ENCODE peak calls at places on chromosomes 3 and 15, in four cellular contexts. C, L, E and A are unnamed samples.

GRCh38 chr3:7346364-7346763 is 485.4 kb downstream of the GRM7 start:
- DNase-seq in C (no peak), L (no peak), E (no peak), A (no peak)

GRCh38 chr15:64749167-64749566 is 26.2 kb downstream of the RBPMS2 start:
- DNase-seq in C (no peak), L (peak; percentile 78), E (no peak), A (peak; percentile 57)

GRCh38 chr3:39025222-39025970 is 26.3 kb downstream of the SCN11A start:
- DNase-seq in C (no peak), L (no peak), E (no peak), A (peak; percentile 31)

GRCh38 chr3:188568750-188569149 is 414.8 kb downstream of the LPP start:
- DNase-seq in C (no peak), L (peak; percentile 35), E (no peak), A (peak; percentile 64)

GRCh38 chr15:39188930-39189329 is 391.9 kb upstream of the THBS1 start:
- DNase-seq in C (no peak), L (peak; percentile 98), E (no peak), A (peak; percentile 78)

GRCh38 chr15:68376447-68377060 is 55.4 kb downstream of the ITGA11 start:
- DNase-seq in C (no peak), L (no peak), E (no peak), A (no peak)

GRCh38 chr3:171967137-171967783 is 72.1 kb upstream of the FNDC3B start:
- DNase-seq in C (no peak), L (peak; percentile 95), E (no peak), A (peak; percentile 72)

GRCh38 chr3:71226565-71227281 is 356.8 kb downstream of the FOXP1 start:
- DNase-seq in C (no peak), L (peak; percentile 24), E (peak; percentile 94), A (peak; percentile 50)

GRCh38 chr3:127598841-127599570 is 795 bp downstream of the MCM2 start:
- DNase-seq in C (no peak), L (no peak), E (no peak), A (no peak)

GRCh38 chr15:88497109-88497761 is 29.7 kb downstream of the MRPS11 start:
- DNase-seq in C (no peak), L (no peak), E (no peak), A (no peak)

GRCh38 chr3:140822381-140823047 is 119.1 kb upstream of the SLC25A36 start:
- DNase-seq in C (no peak), L (no peak), E (no peak), A (no peak)

GRCh38 chr3:83011471-83011870 is 1250.0 kb upstream of the GBE1 start:
- DNase-seq in C (no peak), L (no peak), E (no peak), A (no peak)

GRCh38 chr15:69546182-69546581 is 93.6 kb downstream of the RPLP1 start:
- DNase-seq in C (no peak), L (no peak), E (no peak), A (no peak)

GRCh38 chr3:52128118-52128683 is 26.0 kb downstream of the POC1A start:
- DNase-seq in C (no peak), L (peak; percentile 36), E (no peak), A (peak; percentile 77)

GRCh38 chr3:48433472-48434118 is 3.7 kb upstream of the PLXNB1 start:
- DNase-seq in C (no peak), L (peak; percentile 76), E (no peak), A (peak; percentile 79)